ENCODE peak calls at places on chromosomes 3 and 15, in four cellular contexts. One of them, this sample, is unnamed.

GRCh38 chr3:112582242-112582874 is 20.5 kb downstream of the SLC35A5 start:
- DNase-seq in activated T-cell treated with anti-CD3 and anti-CD28 coated beads, Interleukin-2, amount 50 U/mL, for 24 hours: no peak
- DNase-seq in smooth muscle cell of the brain vasculature: no peak
- DNase-seq in cardiac muscle cell: peak
- DNase-seq in this sample: peak

GRCh38 chr3:183927059-183927458 is 42.4 kb upstream of the PARL start:
- DNase-seq in smooth muscle cell of the brain vasculature: no peak
- DNase-seq in cardiac muscle cell: no peak
- DNase-seq in activated T-cell treated with anti-CD3 and anti-CD28 coated beads, Interleukin-2, amount 50 U/mL, for 24 hours: no peak
- DNase-seq in this sample: no peak

GRCh38 chr3:177236704-177237103 is 39.4 kb upstream of the TBL1XR1 start:
- DNase-seq in smooth muscle cell of the brain vasculature: no peak
- DNase-seq in cardiac muscle cell: no peak
- DNase-seq in activated T-cell treated with anti-CD3 and anti-CD28 coated beads, Interleukin-2, amount 50 U/mL, for 24 hours: no peak
- DNase-seq in this sample: no peak

GRCh38 chr3:124780767-124781485 is 50.7 kb downstream of the UMPS start:
- DNase-seq in activated T-cell treated with anti-CD3 and anti-CD28 coated beads, Interleukin-2, amount 50 U/mL, for 24 hours: no peak
- DNase-seq in cardiac muscle cell: peak
- DNase-seq in smooth muscle cell of the brain vasculature: no peak
- DNase-seq in this sample: peak

GRCh38 chr3:17466028-17466427 is 276.4 kb downstream of the TBC1D5 start:
- DNase-seq in smooth muscle cell of the brain vasculature: no peak
- DNase-seq in cardiac muscle cell: peak
- DNase-seq in activated T-cell treated with anti-CD3 and anti-CD28 coated beads, Interleukin-2, amount 50 U/mL, for 24 hours: no peak
- DNase-seq in this sample: no peak

GRCh38 chr15:75420698-75421097 is 30.8 kb downstream of the SIN3A start:
- DNase-seq in activated T-cell treated with anti-CD3 and anti-CD28 coated beads, Interleukin-2, amount 50 U/mL, for 24 hours: no peak
- DNase-seq in smooth muscle cell of the brain vasculature: no peak
- DNase-seq in cardiac muscle cell: peak
- DNase-seq in this sample: no peak

GRCh38 chr3:64023187-64023860 is at the start of gene PSMD6:
- DNase-seq in cardiac muscle cell: peak
- DNase-seq in smooth muscle cell of the brain vasculature: peak
- DNase-seq in activated T-cell treated with anti-CD3 and anti-CD28 coated beads, Interleukin-2, amount 50 U/mL, for 24 hours: peak
- DNase-seq in this sample: peak

GRCh38 chr15:58227706-58228543 is 89.7 kb downstream of the AQP9 start:
- DNase-seq in cardiac muscle cell: peak
- DNase-seq in smooth muscle cell of the brain vasculature: peak
- DNase-seq in activated T-cell treated with anti-CD3 and anti-CD28 coated beads, Interleukin-2, amount 50 U/mL, for 24 hours: peak
- DNase-seq in this sample: peak

GRCh38 chr15:66043264-66043663 is 174.0 kb downstream of the RAB11A start:
- DNase-seq in smooth muscle cell of the brain vasculature: no peak
- DNase-seq in cardiac muscle cell: no peak
- DNase-seq in activated T-cell treated with anti-CD3 and anti-CD28 coated beads, Interleukin-2, amount 50 U/mL, for 24 hours: no peak
- DNase-seq in this sample: no peak

GRCh38 chr3:64105816-64106215 is 82.5 kb upstream of the PSMD6 start:
- DNase-seq in smooth muscle cell of the brain vasculature: no peak
- DNase-seq in cardiac muscle cell: no peak
- DNase-seq in activated T-cell treated with anti-CD3 and anti-CD28 coated beads, Interleukin-2, amount 50 U/mL, for 24 hours: no peak
- DNase-seq in this sample: no peak

GRCh38 chr15:76533060-76533955 is 196.7 kb downstream of the ISL2 start:
- DNase-seq in cardiac muscle cell: peak
- DNase-seq in smooth muscle cell of the brain vasculature: no peak
- DNase-seq in activated T-cell treated with anti-CD3 and anti-CD28 coated beads, Interleukin-2, amount 50 U/mL, for 24 hours: no peak
- DNase-seq in this sample: no peak

GRCh38 chr3:141051641-141052569 is 758 bp downstream of the SPSB4 start:
- DNase-seq in activated T-cell treated with anti-CD3 and anti-CD28 coated beads, Interleukin-2, amount 50 U/mL, for 24 hours: peak
- DNase-seq in cardiac muscle cell: peak
- DNase-seq in smooth muscle cell of the brain vasculature: no peak
- DNase-seq in this sample: peak

GRCh38 chr3:41129731-41130130 is 69.6 kb upstream of the CTNNB1 start:
- DNase-seq in cardiac muscle cell: no peak
- DNase-seq in smooth muscle cell of the brain vasculature: no peak
- DNase-seq in activated T-cell treated with anti-CD3 and anti-CD28 coated beads, Interleukin-2, amount 50 U/mL, for 24 hours: no peak
- DNase-seq in this sample: no peak

GRCh38 chr3:104635872-104636580 is 730.7 kb upstream of the ALCAM start:
- DNase-seq in cardiac muscle cell: no peak
- DNase-seq in activated T-cell treated with anti-CD3 and anti-CD28 coated beads, Interleukin-2, amount 50 U/mL, for 24 hours: no peak
- DNase-seq in smooth muscle cell of the brain vasculature: no peak
- DNase-seq in this sample: no peak

GRCh38 chr3:193053031-193053430 is 135.4 kb upstream of the MB21D2 start:
- DNase-seq in activated T-cell treated with anti-CD3 and anti-CD28 coated beads, Interleukin-2, amount 50 U/mL, for 24 hours: no peak
- DNase-seq in cardiac muscle cell: peak
- DNase-seq in smooth muscle cell of the brain vasculature: no peak
- DNase-seq in this sample: no peak

GRCh38 chr15:73464602-73465001 is 21.6 kb downstream of the REC114 start:
- DNase-seq in smooth muscle cell of the brain vasculature: no peak
- DNase-seq in activated T-cell treated with anti-CD3 and anti-CD28 coated beads, Interleukin-2, amount 50 U/mL, for 24 hours: no peak
- DNase-seq in cardiac muscle cell: no peak
- DNase-seq in this sample: peak

GRCh38 chr15:41965441-41966413 is 6.6 kb downstream of the EHD4 start:
- DNase-seq in cardiac muscle cell: peak
- DNase-seq in smooth muscle cell of the brain vasculature: no peak
- DNase-seq in activated T-cell treated with anti-CD3 and anti-CD28 coated beads, Interleukin-2, amount 50 U/mL, for 24 hours: no peak
- DNase-seq in this sample: no peak

GRCh38 chr15:74397239-74398068 is 30.0 kb upstream of the CYP11A1 start:
- DNase-seq in cardiac muscle cell: no peak
- DNase-seq in smooth muscle cell of the brain vasculature: no peak
- DNase-seq in activated T-cell treated with anti-CD3 and anti-CD28 coated beads, Interleukin-2, amount 50 U/mL, for 24 hours: no peak
- DNase-seq in this sample: no peak

This sample was measured in endothelial cell.